ENCODE peak calls at places on chromosomes 3 and 15, in ten cellular contexts. N is colonic mucosa; W is cerebellar cortex; Q is myocyte; M is stimulated activated CD4-positive, alpha-beta T cell treated with anti-CD3 and anti-CD28 coated beads, Interleukin-2, amount 100 ng/mL, for 48 hours; V is caudate nucleus; A is lower lobe of right lung; D is RKO; Z is AG10803; G is GM23338. T is an unnamed sample.

GRCh38 chr3:186909078-186909853 is 21.1 kb upstream of the ST6GAL1 start:
- DNase-seq in M (peak), N (peak), A (peak), V (no peak), G (peak), D (no peak), W (no peak), Q (no peak), Z (no peak), T (no peak)

GRCh38 chr3:186002884-186003472 is 65.2 kb upstream of the TRA2B start:
- DNase-seq in G (peak), M (no peak), D (peak), Z (peak), Q (peak), A (no peak), W (peak), V (no peak), N (no peak), T (peak)

GRCh38 chr3:98331329-98331728 is 22.3 kb upstream of the OR5K4 start:
- DNase-seq in M (no peak), Z (no peak), G (no peak), D (no peak), Q (no peak), W (no peak), N (no peak), V (no peak), A (no peak), T (no peak)

GRCh38 chr3:191244242-191244867 is 45.3 kb downstream of the OSTN start:
- DNase-seq in Q (peak), W (no peak), A (no peak), D (peak), N (no peak), M (no peak), V (no peak), G (no peak), Z (peak), T (peak)

GRCh38 chr3:126621171-126621570 is 33.8 kb downstream of the TXNRD3 start:
- DNase-seq in Q (peak), A (no peak), N (no peak), D (no peak), G (no peak), Z (peak), W (peak), M (no peak), V (no peak), T (peak)

GRCh38 chr15:62896969-62897486 is 145.5 kb upstream of the TPM1 start:
- DNase-seq in D (peak), W (peak), A (peak), Q (peak), G (no peak), Z (peak), N (peak), M (no peak), V (no peak), T (peak)

GRCh38 chr3:45145681-45146614 is at the start of gene CDCP1:
- DNase-seq in G (peak), N (peak), Q (no peak), A (peak), Z (no peak), M (no peak), V (no peak), D (peak), W (no peak), T (peak)

GRCh38 chr3:135136361-135137100 is 341.5 kb downstream of the EPHB1 start:
- DNase-seq in Z (no peak), A (no peak), M (no peak), G (no peak), W (no peak), N (no peak), V (no peak), Q (no peak), D (no peak), T (no peak)

GRCh38 chr3:55489804-55490132 is 2.7 kb upstream of the WNT5A start:
- DNase-seq in A (no peak), W (no peak), Z (no peak), M (no peak), D (no peak), G (peak), V (no peak), N (peak), Q (no peak), T (peak)

GRCh38 chr15:80804970-80805495 is 25.9 kb downstream of the CEMIP start:
- DNase-seq in A (no peak), V (no peak), W (no peak), Z (no peak), Q (no peak), D (no peak), M (peak), N (peak), G (peak), T (peak)

GRCh38 chr3:46378426-46378942 is 7.7 kb downstream of the CCR5 start:
- DNase-seq in Z (peak), W (peak), Q (peak), D (peak), G (peak), N (peak), M (peak), V (no peak), A (peak), T (peak)

GRCh38 chr3:65126527-65127440 is 439.0 kb upstream of the ADAMTS9 start:
- DNase-seq in Q (peak), A (no peak), D (no peak), N (no peak), V (no peak), Z (peak), W (no peak), M (no peak), G (no peak), T (no peak)

GRCh38 chr3:64214002-64214696 is 11.1 kb downstream of the PRICKLE2 start:
- DNase-seq in W (no peak), D (no peak), G (no peak), N (peak), Q (peak), M (no peak), V (no peak), A (peak), Z (peak), T (no peak)

GRCh38 chr15:28960979-28961378 is 75.2 kb downstream of the APBA2 start:
- DNase-seq in A (no peak), G (no peak), W (no peak), N (no peak), D (peak), Z (no peak), V (no peak), M (no peak), Q (no peak), T (peak)

GRCh38 chr3:72145506-72146380 is 360.8 kb upstream of the PROK2 start:
- DNase-seq in M (no peak), Q (peak), N (no peak), W (no peak), D (no peak), A (no peak), G (peak), Z (peak), V (no peak), T (no peak)

GRCh38 chr3:23203651-23204111 is 554 bp downstream of the UBE2E2 start:
- DNase-seq in D (no peak), V (peak), M (peak), W (peak), Q (peak), G (peak), Z (peak), A (peak), N (peak), T (peak)

GRCh38 chr15:77858677-77859490 is 218.6 kb downstream of the TBC1D2B start:
- DNase-seq in Q (no peak), G (no peak), V (no peak), M (no peak), N (no peak), D (no peak), Z (no peak), A (peak), W (no peak), T (no peak)

GRCh38 chr15:73630030-73630429 is 3.2 kb downstream of the NPTN start:
- DNase-seq in M (no peak), A (no peak), G (no peak), W (no peak), N (no peak), Q (no peak), V (no peak), Z (no peak), D (peak), T (peak)

GRCh38 chr3:38054166-38054991 is 15.4 kb downstream of the DLEC1 start:
- DNase-seq in N (no peak), D (no peak), V (no peak), Q (no peak), A (peak), Z (no peak), W (no peak), M (no peak), G (no peak), T (no peak)

GRCh38 chr15:64813075-64813474 is 12.4 kb downstream of the PIF1 start:
- DNase-seq in Q (peak), N (no peak), D (no peak), Z (peak), G (no peak), A (no peak), V (no peak), M (no peak), W (no peak), T (peak)

GRCh38 chr3:104388624-104389023 is 978.1 kb upstream of the ALCAM start:
- DNase-seq in M (no peak), N (no peak), A (no peak), W (no peak), D (no peak), Q (peak), V (no peak), Z (no peak), G (no peak), T (peak)

GRCh38 chr15:41801850-41802455 is 25.9 kb upstream of the JMJD7 start:
- DNase-seq in N (no peak), D (peak), G (no peak), V (no peak), M (no peak), W (no peak), Q (no peak), A (no peak), Z (peak), T (peak)

GRCh38 chr3:101081990-101082389 is 88.8 kb upstream of the ABI3BP start:
- DNase-seq in D (no peak), M (no peak), G (no peak), A (no peak), N (no peak), V (no peak), W (no peak), Z (no peak), Q (peak), T (peak)

GRCh38 chr3:38614651-38615352 is 34.7 kb downstream of the SCN5A start:
- DNase-seq in N (no peak), A (peak), V (no peak), Q (no peak), M (no peak), D (no peak), W (no peak), Z (no peak), G (no peak), T (no peak)

GRCh38 chr3:48797626-48798025 is 50.0 kb downstream of the PRKAR2A start:
- DNase-seq in Q (no peak), A (no peak), Z (no peak), G (no peak), W (no peak), V (no peak), N (no peak), D (no peak), M (no peak), T (peak)

GRCh38 chr3:71579301-71579933 is 4.1 kb downstream of the FOXP1 start:
- DNase-seq in V (no peak), G (no peak), Z (no peak), M (no peak), D (no peak), W (no peak), N (no peak), A (no peak), Q (no peak), T (no peak)

GRCh38 chr15:62482715-62483429 is 317.8 kb upstream of the C2CD4B start:
- DNase-seq in D (peak), A (no peak), G (peak), N (no peak), Q (peak), V (no peak), Z (peak), M (peak), W (peak), T (peak)

GRCh38 chr3:121735047-121735696 is 14.4 kb downstream of the GOLGB1 start:
- DNase-seq in D (no peak), N (no peak), V (no peak), A (no peak), M (no peak), Z (no peak), G (no peak), W (no peak), Q (no peak), T (no peak)

GRCh38 chr3:9715127-9715526 is 11.5 kb downstream of the CPNE9 start:
- DNase-seq in V (no peak), W (no peak), G (peak), D (no peak), Z (no peak), Q (no peak), A (no peak), M (no peak), N (peak), T (peak)

GRCh38 chr3:194279701-194280360 is 71.3 kb downstream of the CPN2 start:
- DNase-seq in G (no peak), M (no peak), Z (no peak), D (no peak), Q (no peak), W (no peak), V (no peak), A (peak), N (no peak), T (no peak)

GRCh38 chr3:129039271-129040038 is 21.1 kb upstream of the GP9 start:
- DNase-seq in M (no peak), Q (peak), D (no peak), Z (no peak), G (no peak), A (no peak), N (peak), W (no peak), V (no peak), T (no peak)

GRCh38 chr3:57803647-57804081 is 47.6 kb downstream of the SLMAP start:
- DNase-seq in D (peak), A (no peak), N (peak), G (peak), Z (peak), Q (peak), V (no peak), W (peak), M (no peak), T (peak)

GRCh38 chr3:141312359-141313090 is 55.8 kb upstream of the ZBTB38 start:
- DNase-seq in D (no peak), G (no peak), N (no peak), M (no peak), A (no peak), Z (no peak), V (no peak), W (no peak), Q (no peak), T (no peak)

GRCh38 chr15:63576441-63576840 is 20.7 kb upstream of the FBXL22 start:
- DNase-seq in V (no peak), W (no peak), G (no peak), Z (no peak), N (no peak), A (no peak), Q (no peak), M (no peak), D (no peak), T (no peak)

GRCh38 chr3:148223266-148223665 is 474.4 kb upstream of the AGTR1 start:
- DNase-seq in Z (peak), G (no peak), M (no peak), W (no peak), V (no peak), A (no peak), Q (peak), D (no peak), N (no peak), T (no peak)

GRCh38 chr3:45575491-45575923 is 19.0 kb upstream of the LIMD1 start:
- DNase-seq in V (no peak), W (no peak), D (no peak), G (peak), Q (peak), Z (peak), M (no peak), N (no peak), A (no peak), T (no peak)

T was measured in PC-3.